ENCODE peak calls at places on chromosomes 13 and 19, in five cellular contexts. I is central memory CD8-positive, alpha-beta T cell; K is RPMI8226; L is NCI-H2171; Y is KBM-7. C is an unnamed sample.
A peak's percentile ranks its signal among the peaks of the same experiment; 100 is the strongest.

GRCh38 chr13:76837811-76838210 is 48.4 kb downstream of the KCTD12 start:
- DNase-seq in I (no peak), K (no peak), L (peak; percentile 56), Y (no peak), C (peak; percentile 93)

GRCh38 chr13:43100667-43101066 is 77.3 kb downstream of the DNAJC15 start:
- DNase-seq in I (no peak), K (no peak), L (no peak), Y (no peak), C (no peak)

GRCh38 chr19:31543456-31543855 is 194.2 kb upstream of the TSHZ3 start:
- DNase-seq in I (no peak), K (no peak), L (no peak), Y (no peak), C (no peak)

GRCh38 chr13:113076681-113077401 is 28.8 kb upstream of the F7 start:
- DNase-seq in I (no peak), K (no peak), L (no peak), Y (no peak), C (no peak)

GRCh38 chr13:27617801-27618411 is 2.4 kb downstream of the LNX2 start:
- DNase-seq in I (no peak), K (no peak), L (no peak), Y (no peak), C (no peak)

GRCh38 chr19:32594021-32594420 is 13.0 kb downstream of the PDCD5 start:
- DNase-seq in I (no peak), K (no peak), L (no peak), Y (no peak), C (no peak)

GRCh38 chr13:94657167-94657566 is 55.2 kb downstream of the SOX21 start:
- DNase-seq in I (no peak), K (no peak), L (no peak), Y (no peak), C (no peak)

GRCh38 chr19:3950871-3951861 is 18.3 kb downstream of the NMRK2 start:
- DNase-seq in I (no peak), K (no peak), L (peak; percentile 36), Y (no peak), C (no peak)

GRCh38 chr19:5057860-5058259 is 88.9 kb downstream of the KDM4B start:
- DNase-seq in I (no peak), K (no peak), L (no peak), Y (no peak), C (no peak)

GRCh38 chr19:5091576-5092215 is 122.8 kb downstream of the KDM4B start:
- DNase-seq in I (no peak), K (no peak), L (no peak), Y (no peak), C (no peak)

GRCh38 chr19:48190288-48191284 is 20.1 kb downstream of the ZSWIM9 start:
- DNase-seq in I (no peak), K (peak; percentile 92), L (peak; percentile 97), Y (no peak), C (no peak)

GRCh38 chr19:8213827-8214672 is 4.9 kb downstream of the CERS4 start:
- DNase-seq in I (no peak), K (no peak), L (no peak), Y (no peak), C (no peak)

GRCh38 chr19:40271706-40272105 is 13.4 kb downstream of the AKT2 start:
- DNase-seq in I (no peak), K (no peak), L (no peak), Y (no peak), C (no peak)

GRCh38 chr19:19655641-19656343 is 7.7 kb downstream of the ATP13A1 start:
- DNase-seq in I (no peak), K (no peak), L (no peak), Y (no peak), C (no peak)

GRCh38 chr19:17405250-17406038 is at the start of gene BST2:
- DNase-seq in I (no peak), K (peak; percentile 93), L (no peak), Y (peak; percentile 87), C (no peak)

GRCh38 chr13:92804346-92804745 is 422.3 kb upstream of the GPC6 start:
- DNase-seq in I (no peak), K (no peak), L (no peak), Y (no peak), C (no peak)

GRCh38 chr13:33135097-33135496 is 118.9 kb downstream of the KL start:
- DNase-seq in I (no peak), K (no peak), L (no peak), Y (no peak), C (no peak)

GRCh38 chr19:3696660-3696995 is 3.6 kb downstream of the PIP5K1C start:
- DNase-seq in I (no peak), K (no peak), L (no peak), Y (no peak), C (no peak)

GRCh38 chr19:657611-658010 is 5.4 kb downstream of the RNF126 start:
- DNase-seq in I (no peak), K (no peak), L (no peak), Y (no peak), C (no peak)

GRCh38 chr19:48511800-48512503 is at the start of gene LMTK3:
- DNase-seq in I (peak; percentile 56), K (no peak), L (peak; percentile 41), Y (peak; percentile 46), C (peak; percentile 70)

GRCh38 chr19:16627194-16627927 is 643 bp downstream of the MED26 start:
- DNase-seq in I (no peak), K (no peak), L (no peak), Y (peak; percentile 30), C (no peak)

GRCh38 chr13:98264877-98265276 is 87.8 kb upstream of the RNF113B start:
- DNase-seq in I (no peak), K (no peak), L (no peak), Y (no peak), C (no peak)

GRCh38 chr13:53255795-53256194 is 227.2 kb downstream of the OLFM4 start:
- DNase-seq in I (no peak), K (no peak), L (no peak), Y (no peak), C (no peak)

GRCh38 chr13:64078025-64078424 is 2662.4 kb upstream of the PCDH20 start:
- DNase-seq in I (no peak), K (peak; percentile 87), L (no peak), Y (no peak), C (no peak)

GRCh38 chr19:1715540-1715939 is 37.8 kb upstream of the ONECUT3 start:
- DNase-seq in I (no peak), K (no peak), L (no peak), Y (no peak), C (no peak)

GRCh38 chr19:43534811-43535761 is 2.1 kb downstream of the ZNF575 start:
- DNase-seq in I (no peak), K (no peak), L (no peak), Y (peak; percentile 33), C (peak; percentile 9)

GRCh38 chr13:26433776-26434175 is 123.7 kb upstream of the WASF3 start:
- DNase-seq in I (no peak), K (no peak), L (no peak), Y (no peak), C (no peak)

GRCh38 chr19:48596679-48597465 is 9.7 kb upstream of the SPACA4 start:
- DNase-seq in I (no peak), K (peak; percentile 23), L (no peak), Y (no peak), C (no peak)

GRCh38 chr19:10155834-10156233 is 36.1 kb upstream of the EIF3G start:
- DNase-seq in I (no peak), K (no peak), L (no peak), Y (no peak), C (no peak)